ENCODE peak calls at places on chromosomes 5 and 9, in four cellular contexts. R is HFF-Myc, T is SW480, Q is MCF 10A. K is an unnamed sample.

GRCh38 chr9:126883636-126884035 is 23.2 kb downstream of the ZBTB34 start:
- DNase-seq in T (no peak), R (no peak), Q (no peak), K (no peak)

GRCh38 chr5:16827755-16828154 is 108.3 kb downstream of the MYO10 start:
- DNase-seq in R (no peak), Q (no peak), T (no peak), K (no peak)

GRCh38 chr5:40021007-40021406 is 596.2 kb upstream of the DAB2 start:
- DNase-seq in T (no peak), R (no peak), Q (no peak), K (no peak)

GRCh38 chr9:130183133-130183762 is 11.0 kb downstream of the NCS1 start:
- DNase-seq in Q (peak; percentile 17), R (peak; percentile 29), T (peak; percentile 55), K (no peak)

GRCh38 chr5:16889203-16889971 is 46.7 kb downstream of the MYO10 start:
- DNase-seq in Q (peak; percentile 36), T (peak; percentile 47), R (peak; percentile 78), K (no peak)

GRCh38 chr5:140725799-140726471 is 25.7 kb downstream of the ZMAT2 start:
- DNase-seq in T (peak; percentile 70), R (peak; percentile 91), Q (peak; percentile 99), K (peak; percentile 71)

GRCh38 chr9:121222524-121223171 is 21.0 kb upstream of the RAB14 start:
- DNase-seq in T (peak; percentile 43), R (no peak), Q (peak; percentile 65), K (no peak)

GRCh38 chr5:54093861-54094260 is 216.5 kb downstream of the ARL15 start:
- DNase-seq in R (no peak), T (no peak), Q (no peak), K (peak; percentile 29)

GRCh38 chr5:61732376-61732775 is 400.3 kb downstream of the ZSWIM6 start:
- DNase-seq in R (no peak), Q (no peak), T (no peak), K (no peak)

GRCh38 chr5:52989025-52989780 is at the start of gene ITGA2:
- DNase-seq in Q (peak; percentile 84), T (peak; percentile 78), R (no peak), K (peak; percentile 26)

GRCh38 chr5:172414618-172415599 is 39.4 kb downstream of the SH3PXD2B start:
- DNase-seq in T (no peak), Q (peak; percentile 96), R (no peak), K (no peak)

GRCh38 chr9:83538172-83538889 is at the start of gene FRMD3:
- DNase-seq in T (peak; percentile 85), R (no peak), Q (peak; percentile 53), K (peak; percentile 23)

GRCh38 chr5:61019642-61020041 is 74.6 kb downstream of the NDUFAF2 start:
- DNase-seq in R (no peak), T (no peak), Q (no peak), K (no peak)

GRCh38 chr5:16492398-16493175 is 27.0 kb upstream of the ZNF622 start:
- DNase-seq in T (peak; percentile 28), R (peak; percentile 20), Q (peak; percentile 57), K (no peak)

GRCh38 chr5:1175015-1175414 is 26.4 kb upstream of the SLC6A19 start:
- DNase-seq in R (no peak), Q (no peak), T (no peak), K (no peak)

GRCh38 chr9:4792054-4792571 is 631 bp upstream of the RCL1 start:
- DNase-seq in R (no peak), Q (no peak), T (no peak), K (no peak)

GRCh38 chr5:142977363-142978051 is 207.3 kb downstream of the ARHGAP26 start:
- DNase-seq in T (peak; percentile 86), Q (peak; percentile 93), R (peak; percentile 85), K (no peak)

GRCh38 chr5:178208540-178209227 is 4.4 kb downstream of the HNRNPAB start:
- DNase-seq in R (no peak), T (no peak), Q (no peak), K (no peak)

GRCh38 chr5:16871746-16872339 is 64.2 kb downstream of the MYO10 start:
- DNase-seq in T (no peak), R (no peak), Q (peak; percentile 39), K (no peak)

GRCh38 chr9:121434946-121435345 is 64.7 kb downstream of the GGTA1 start:
- DNase-seq in R (no peak), Q (no peak), T (no peak), K (no peak)

GRCh38 chr9:133148351-133149129 is 15.2 kb downstream of the GBGT1 start:
- DNase-seq in Q (peak; percentile 24), R (no peak), T (peak; percentile 37), K (peak; percentile 70)

GRCh38 chr5:142984016-142984415 is 213.8 kb downstream of the ARHGAP26 start:
- DNase-seq in R (no peak), T (no peak), Q (no peak), K (no peak)

GRCh38 chr9:126297656-126298318 is 28.8 kb upstream of the MVB12B start:
- DNase-seq in Q (no peak), T (no peak), R (no peak), K (no peak)

GRCh38 chr5:76270214-76270613 is 132.9 kb upstream of the IQGAP2 start:
- DNase-seq in Q (peak; percentile 35), T (no peak), R (no peak), K (peak; percentile 9)

GRCh38 chr9:137107982-137108381 is 6.6 kb downstream of the DPP7 start:
- DNase-seq in T (no peak), R (no peak), Q (no peak), K (no peak)

GRCh38 chr5:17833336-17833735 is 199.1 kb downstream of the TAF11L14 start:
- DNase-seq in T (no peak), Q (no peak), R (no peak), K (no peak)

GRCh38 chr5:84382363-84383295 is 2.1 kb downstream of the EDIL3 start:
- DNase-seq in R (no peak), T (peak; percentile 59), Q (peak; percentile 15), K (peak; percentile 1)

GRCh38 chr5:61673007-61673735 is 341.1 kb downstream of the ZSWIM6 start:
- DNase-seq in Q (peak; percentile 31), T (peak; percentile 28), R (no peak), K (no peak)

GRCh38 chr9:78821126-78821822 is 524.3 kb downstream of the PSAT1 start:
- DNase-seq in R (no peak), T (peak; percentile 53), Q (peak; percentile 54), K (no peak)

GRCh38 chr5:108216890-108217289 is 165.0 kb downstream of the FBXL17 start:
- DNase-seq in T (no peak), R (no peak), Q (peak; percentile 71), K (no peak)

GRCh38 chr5:76408104-76408644 is 5.1 kb downstream of the IQGAP2 start:
- DNase-seq in R (no peak), Q (no peak), T (no peak), K (no peak)

GRCh38 chr9:18605763-18606162 is 131.8 kb downstream of the ADAMTSL1 start:
- DNase-seq in T (no peak), R (no peak), Q (no peak), K (no peak)

K was measured in GM06990.